ENCODE peak calls at places on chromosomes 3 and 15, in five cellular contexts. N is psoas muscle; O is A549; K is endodermal cell; X is naive thymus-derived CD4-positive, alpha-beta T cell. L is an unnamed sample.

GRCh38 chr15:34883633-34884032 is 85.9 kb downstream of the AQR start:
- DNase-seq in N (no peak), O (no peak), K (no peak), X (no peak), L (no peak)

GRCh38 chr15:50380089-50380488 is 25.1 kb upstream of the GABPB1 start:
- DNase-seq in N (no peak), O (no peak), K (no peak), X (no peak), L (no peak)

GRCh38 chr3:65873028-65873427 is 165.7 kb downstream of the MAGI1 start:
- DNase-seq in N (no peak), O (no peak), K (no peak), X (no peak), L (no peak)

GRCh38 chr15:75640483-75641175 is 605 bp upstream of the IMP3 start:
- DNase-seq in N (no peak), O (peak; percentile 85), K (no peak), X (peak; percentile 78), L (peak; percentile 77)

GRCh38 chr3:164380156-164380555 is 698.1 kb downstream of the SI start:
- DNase-seq in N (no peak), O (no peak), K (no peak), X (no peak), L (no peak)

GRCh38 chr3:125212509-125213372 is at the start of gene SLC12A8:
- DNase-seq in N (no peak), O (no peak), K (peak; percentile 82), X (no peak), L (no peak)

GRCh38 chr3:33360136-33360825 is 79.9 kb downstream of the UBP1 start:
- DNase-seq in N (no peak), O (peak; percentile 57), K (no peak), X (no peak), L (peak; percentile 63)

GRCh38 chr3:52007291-52007690 is 11.6 kb upstream of the RPL29 start:
- DNase-seq in N (no peak), O (no peak), K (no peak), X (no peak), L (no peak)

GRCh38 chr3:37761043-37761442 is 100.6 kb upstream of the CTDSPL start:
- DNase-seq in N (no peak), O (no peak), K (no peak), X (no peak), L (no peak)

GRCh38 chr3:158794936-158795518 is 6.8 kb upstream of the MFSD1 start:
- DNase-seq in N (no peak), O (peak; percentile 68), K (no peak), X (peak; percentile 9), L (peak; percentile 31)

GRCh38 chr3:83843716-83844115 is 1115.1 kb upstream of the CADM2 start:
- DNase-seq in N (no peak), O (no peak), K (no peak), X (no peak), L (no peak)

GRCh38 chr15:72220678-72221077 is 10.3 kb downstream of the PKM start:
- DNase-seq in N (no peak), O (no peak), K (no peak), X (no peak), L (no peak)

GRCh38 chr15:75902129-75902557 is 1.5 kb upstream of the FBXO22 start:
- DNase-seq in N (no peak), O (no peak), K (peak; percentile 79), X (no peak), L (no peak)

GRCh38 chr3:11548721-11549131 is 95.0 kb downstream of the VGLL4 start:
- DNase-seq in N (no peak), O (no peak), K (no peak), X (no peak), L (peak; percentile 85)

GRCh38 chr3:193981534-193981933 is 154.4 kb upstream of the HES1 start:
- DNase-seq in N (no peak), O (no peak), K (no peak), X (no peak), L (peak; percentile 23)

GRCh38 chr15:34754674-34755418 is at the start of gene GJD2:
- DNase-seq in N (no peak), O (no peak), K (peak; percentile 84), X (no peak), L (no peak)

GRCh38 chr3:38204599-38205471 is 39.5 kb downstream of the OXSR1 start:
- DNase-seq in N (no peak), O (no peak), K (no peak), X (no peak), L (no peak)

GRCh38 chr3:115062412-115062956 is 84.6 kb downstream of the ZBTB20 start:
- DNase-seq in N (no peak), O (no peak), K (no peak), X (no peak), L (no peak)

GRCh38 chr15:80343610-80344009 is 60.6 kb upstream of the ARNT2 start:
- DNase-seq in N (no peak), O (no peak), K (no peak), X (no peak), L (no peak)

GRCh38 chr3:73569246-73569760 is 55.4 kb downstream of the PDZRN3 start:
- DNase-seq in N (no peak), O (no peak), K (no peak), X (no peak), L (no peak)

GRCh38 chr3:140537075-140537474 is 140.8 kb upstream of the TRIM42 start:
- DNase-seq in N (no peak), O (no peak), K (no peak), X (no peak), L (no peak)

GRCh38 chr3:63450634-63451363 is 172.7 kb downstream of the SYNPR start:
- DNase-seq in N (no peak), O (no peak), K (no peak), X (no peak), L (no peak)

GRCh38 chr3:71438904-71439303 is 144.6 kb downstream of the FOXP1 start:
- DNase-seq in N (no peak), O (no peak), K (no peak), X (no peak), L (no peak)

GRCh38 chr15:97461212-97461611 is 499.3 kb upstream of the ARRDC4 start:
- DNase-seq in N (no peak), O (no peak), K (no peak), X (no peak), L (no peak)

GRCh38 chr3:147360936-147361670 is 45.2 kb downstream of the ZIC4 start:
- DNase-seq in N (no peak), O (no peak), K (peak; percentile 78), X (no peak), L (no peak)

GRCh38 chr3:112889357-112889756 is 42.7 kb upstream of the CD200R1L start:
- DNase-seq in N (no peak), O (no peak), K (peak; percentile 53), X (no peak), L (no peak)

GRCh38 chr3:17782751-17783150 is 40.3 kb upstream of the TBC1D5 start:
- DNase-seq in N (no peak), O (no peak), K (no peak), X (no peak), L (no peak)

GRCh38 chr15:83275412-83275811 is 9.1 kb downstream of the BNC1 start:
- DNase-seq in N (no peak), O (peak; percentile 20), K (no peak), X (no peak), L (no peak)

GRCh38 chr15:74982183-74982582 is 13.2 kb upstream of the SCAMP5 start:
- DNase-seq in N (no peak), O (no peak), K (no peak), X (no peak), L (no peak)

GRCh38 chr3:191051037-191051436 is 148.0 kb upstream of the OSTN start:
- DNase-seq in N (no peak), O (peak; percentile 7), K (no peak), X (no peak), L (peak; percentile 27)

GRCh38 chr3:44323341-44323955 is 15.1 kb upstream of the TCAIM start:
- DNase-seq in N (peak; percentile 42), O (peak; percentile 53), K (peak; percentile 81), X (peak; percentile 60), L (peak; percentile 80)

DNA sequence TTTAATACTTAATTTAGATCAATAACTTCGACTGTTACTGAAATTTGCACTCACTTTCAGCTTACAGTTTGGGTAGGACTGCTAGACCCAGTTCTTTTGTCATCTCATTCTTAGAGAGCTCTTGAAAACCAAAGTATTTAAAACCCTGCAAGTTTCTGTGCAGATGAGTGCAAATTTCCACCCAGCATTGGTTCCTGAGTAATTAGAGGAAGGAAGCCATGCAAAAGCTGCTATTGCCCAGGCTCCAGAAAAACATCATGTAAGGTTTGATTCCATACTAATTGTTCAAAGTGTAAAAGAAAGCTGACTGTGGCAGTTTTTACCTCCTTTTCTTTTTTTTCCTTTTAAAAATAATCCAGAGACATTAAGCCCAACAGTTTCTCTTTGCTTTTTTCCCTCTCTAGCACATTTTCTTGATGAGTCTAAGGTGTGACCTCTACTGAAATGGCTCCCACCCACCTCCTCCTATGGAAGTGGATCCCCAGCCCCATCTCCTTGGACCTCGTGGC is 30.3 kb downstream of the ABHD2 start:
- DNase-seq in N (no peak), O (no peak), K (no peak), X (no peak), L (peak; percentile 64)
- H3K4me1 ChIP-seq in N (peaks cover 60% of the 10 kb centered on the region), O (peaks cover 96% of the 10 kb centered on the region), K (peaks cover 3% of the 10 kb centered on the region), X (no peaks in the 10 kb centered on the region), L (peaks cover 31% of the 10 kb centered on the region)

GRCh38 chr3:105730973-105731372 is 137.8 kb downstream of the CBLB start:
- DNase-seq in N (no peak), O (no peak), K (no peak), X (no peak), L (no peak)
- H3K4me1 ChIP-seq in N (no peaks in the 10 kb centered on the region), O (no peaks in the 10 kb centered on the region), K (no peaks in the 10 kb centered on the region), X (no peaks in the 10 kb centered on the region), L (no peaks in the 10 kb centered on the region)

DNA sequence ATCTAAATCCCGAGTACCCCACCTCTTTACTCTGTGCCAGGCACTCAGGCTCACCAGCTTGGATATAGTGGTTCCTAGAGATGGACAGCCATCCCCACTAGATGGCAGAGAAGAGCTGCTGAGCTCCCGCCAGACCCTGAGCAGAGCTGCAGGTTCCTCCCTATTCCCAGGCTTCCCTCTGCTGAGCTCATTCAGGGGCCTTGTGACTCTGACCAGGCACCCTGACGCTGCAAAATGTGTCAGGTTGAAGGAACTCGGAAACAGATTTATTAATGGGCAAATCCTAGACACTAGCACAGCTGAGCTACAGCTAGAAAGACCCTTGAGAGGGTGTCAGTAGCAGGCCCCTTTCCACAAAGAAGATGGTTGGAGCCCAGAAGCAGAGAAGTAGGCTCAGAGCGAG is 38.2 kb upstream of the RHO start:
- DNase-seq in N (peak; percentile 81), O (peak; percentile 89), K (peak; percentile 92), X (peak; percentile 56), L (peak; percentile 90)
- H3K4me1 ChIP-seq in N (peaks cover 39% of the 10 kb centered on the region), O (peaks cover 20% of the 10 kb centered on the region), K (peaks cover 3% of the 10 kb centered on the region), X (no peaks in the 10 kb centered on the region), L (peaks cover 21% of the 10 kb centered on the region)

GRCh38 chr3:120103276-120103675 is 9.0 kb upstream of the GSK3B start:
- DNase-seq in N (no peak), O (no peak), K (no peak), X (no peak), L (no peak)

GRCh38 chr3:120102674-120103073 is 8.4 kb upstream of the GSK3B start:
- DNase-seq in N (no peak), O (no peak), K (no peak), X (no peak), L (no peak)

GRCh38 chr3:120100711-120101110 is 6.5 kb upstream of the GSK3B start:
- DNase-seq in N (no peak), O (no peak), K (no peak), X (no peak), L (no peak)

GRCh38 chr3:120102232-120102631 is 8.0 kb upstream of the GSK3B start:
- DNase-seq in N (no peak), O (no peak), K (no peak), X (no peak), L (no peak)

GRCh38 chr3:120101624-120102023 is 7.4 kb upstream of the GSK3B start:
- DNase-seq in N (no peak), O (no peak), K (no peak), X (no peak), L (no peak)
- H3K4me1 ChIP-seq in N (peaks cover 10% of the 10 kb centered on the region), O (peaks cover 15% of the 10 kb centered on the region), K (no peaks in the 10 kb centered on the region), X (peaks cover 9% of the 10 kb centered on the region), L (peaks cover 2% of the 10 kb centered on the region)

L was measured in endothelial cell of umbilical vein.